ENCODE peak calls at places on chromosome 9, in five cellular contexts. V is ovary, F is mesothelial cell of epicardium, U is WTC11, X is progenitor cell of endocrine pancreas. C is an unnamed sample.

GRCh38 chr9:120184266-120184665 is 395.7 kb downstream of the CDK5RAP2 start:
- DNase-seq in X (no peak), V (no peak), F (no peak), U (no peak), C (no peak)

GRCh38 chr9:124790301-124790700 is 13.4 kb downstream of the OLFML2A start:
- DNase-seq in U (no peak), F (no peak), V (no peak), X (no peak), C (no peak)

GRCh38 chr9:105510024-105510423 is 47.9 kb upstream of the FKTN start:
- DNase-seq in X (no peak), V (no peak), F (no peak), U (no peak), C (peak; percentile 14)

GRCh38 chr9:93480262-93480661 is 26.9 kb upstream of the FAM120AOS start:
- DNase-seq in X (no peak), F (no peak), V (no peak), U (no peak), C (no peak)

GRCh38 chr9:134474058-134474370 is 147.8 kb downstream of the RXRA start:
- DNase-seq in F (no peak), X (no peak), V (peak; percentile 60), U (no peak), C (no peak)

GRCh38 chr9:137116027-137116507 is 1.5 kb upstream of the DPP7 start:
- DNase-seq in V (peak; percentile 63), X (no peak), F (no peak), U (no peak), C (no peak)

GRCh38 chr9:112193562-112194288 is 18.6 kb upstream of the SUSD1 start:
- DNase-seq in V (no peak), X (no peak), U (no peak), F (no peak), C (no peak)

GRCh38 chr9:71767421-71768321 is 642 bp downstream of the CEMIP2 start:
- DNase-seq in U (peak; percentile 40), V (peak; percentile 44), X (no peak), F (peak; percentile 48), C (peak; percentile 42)

GRCh38 chr9:20300430-20301115 is 321.7 kb downstream of the MLLT3 start:
- DNase-seq in V (no peak), X (no peak), F (no peak), U (no peak), C (no peak)

GRCh38 chr9:137147091-137147792 is 8.3 kb downstream of the GRIN1 start:
- DNase-seq in U (no peak), V (no peak), F (no peak), X (no peak), C (no peak)

GRCh38 chr9:36772449-36773370 is 200.0 kb downstream of the MELK start:
- DNase-seq in F (no peak), V (no peak), U (no peak), X (no peak), C (no peak)

GRCh38 chr9:124045076-124045829 is 33.7 kb downstream of the LHX2 start:
- DNase-seq in U (peak; percentile 39), F (peak; percentile 72), X (no peak), V (peak; percentile 89), C (no peak)

GRCh38 chr9:2085719-2086515 is 70.8 kb downstream of the SMARCA2 start:
- DNase-seq in U (no peak), F (no peak), V (no peak), X (no peak), C (no peak)

GRCh38 chr9:107360098-107360497 is 77.0 kb downstream of the RAD23B start:
- DNase-seq in U (no peak), F (no peak), V (no peak), X (no peak), C (no peak)

GRCh38 chr9:93776873-93777272 is 178.3 kb downstream of the BARX1 start:
- DNase-seq in U (no peak), X (no peak), V (no peak), F (no peak), C (no peak)

GRCh38 chr9:126219717-126220116 is 106.9 kb upstream of the MVB12B start:
- DNase-seq in F (no peak), V (no peak), X (no peak), U (peak; percentile 42), C (no peak)

GRCh38 chr9:77897292-77897691 is 134.3 kb downstream of the GNAQ start:
- DNase-seq in U (peak; percentile 44), X (no peak), F (no peak), V (no peak), C (no peak)

GRCh38 chr9:97594414-97594921 is 38.7 kb downstream of the TSTD2 start:
- DNase-seq in X (no peak), V (no peak), F (no peak), U (no peak), C (no peak)

GRCh38 chr9:63859475-63860215 is 1425.4 kb downstream of the FOXD4L5 start:
- DNase-seq in X (no peak), V (no peak), U (no peak), F (no peak), C (no peak)

GRCh38 chr9:137907776-137908175 is 30.2 kb downstream of the CACNA1B start:
- DNase-seq in V (no peak), X (no peak), U (no peak), F (no peak), C (no peak)

GRCh38 chr9:91898451-91899433 is 51.3 kb downstream of the ROR2 start:
- DNase-seq in V (no peak), U (peak; percentile 40), F (no peak), X (no peak), C (peak; percentile 62)

GRCh38 chr9:124906966-124907365 is 33.9 kb downstream of the GOLGA1 start:
- DNase-seq in F (no peak), V (no peak), X (no peak), U (no peak), C (no peak)

GRCh38 chr9:32423371-32423770 is 38.9 kb downstream of the ACO1 start:
- DNase-seq in X (no peak), F (no peak), V (no peak), U (no peak), C (no peak)

GRCh38 chr9:8863886-8864881 is 1064.6 kb upstream of the DMAC1 start:
- DNase-seq in F (no peak), V (no peak), X (no peak), U (no peak), C (peak; percentile 56)

GRCh38 chr9:89185980-89186379 is 7.4 kb upstream of the SHC3 start:
- DNase-seq in F (peak; percentile 56), V (no peak), X (peak; percentile 41), U (peak; percentile 67), C (no peak)

GRCh38 chr9:76996700-76997099 is 22.8 kb upstream of the FOXB2 start:
- DNase-seq in V (no peak), X (no peak), U (peak; percentile 72), F (peak; percentile 61), C (no peak)

GRCh38 chr9:107175039-107175438 is 108.0 kb upstream of the RAD23B start:
- DNase-seq in F (no peak), V (no peak), U (no peak), X (no peak), C (no peak)

GRCh38 chr9:90064248-90064647 is 459.4 kb downstream of the GADD45G start:
- DNase-seq in F (no peak), X (no peak), U (no peak), V (no peak), C (no peak)

GRCh38 chr9:91162311-91162710 is 199.4 kb downstream of the AUH start:
- DNase-seq in U (no peak), V (no peak), X (no peak), F (no peak), C (no peak)

GRCh38 chr9:16924311-16924915 is 53.9 kb upstream of the BNC2 start:
- DNase-seq in F (no peak), U (no peak), V (no peak), X (no peak), C (no peak)

GRCh38 chr9:114299286-114300152 is 23.4 kb upstream of the ORM1 start:
- DNase-seq in V (peak; percentile 19), X (no peak), F (peak; percentile 31), U (no peak), C (no peak)

GRCh38 chr9:105054488-105054887 is 126.5 kb upstream of the ABCA1 start:
- DNase-seq in F (no peak), X (no peak), U (no peak), V (no peak), C (no peak)

GRCh38 chr9:98778711-98779530 is 17.4 kb downstream of the ANKS6 start:
- DNase-seq in X (no peak), F (no peak), U (no peak), V (no peak), C (no peak)

GRCh38 chr9:97615439-97616072 is 17.6 kb downstream of the TSTD2 start:
- DNase-seq in X (peak; percentile 50), U (peak; percentile 64), F (peak; percentile 60), V (no peak), C (peak; percentile 18)

GRCh38 chr9:87816041-87816440 is 66.6 kb upstream of the SPATA31E1 start:
- DNase-seq in V (no peak), X (no peak), F (no peak), U (no peak), C (no peak)

GRCh38 chr9:105822814-105823213 is 128.5 kb downstream of the TMEM38B start:
- DNase-seq in V (no peak), U (no peak), F (no peak), X (no peak), C (no peak)

GRCh38 chr9:24096756-24097155 is 270.7 kb upstream of the ELAVL2 start:
- DNase-seq in V (no peak), X (no peak), U (no peak), F (no peak), C (no peak)

GRCh38 chr9:83920469-83920941 is 727 bp downstream of the KIF27 start:
- DNase-seq in U (no peak), X (no peak), V (no peak), F (no peak), C (peak; percentile 36)
- TF ChIP-seq CTCF in U (no peak), X (no peak), V (no peak), F (no peak), C (peak; percentile 53)

GRCh38 chr9:131393622-131394463 is at the start of gene PRRC2B:
- DNase-seq in U (peak; percentile 95), V (peak; percentile 92), F (peak; percentile 93), X (peak; percentile 91), C (no peak)
- TF ChIP-seq CTCF in U (peak; percentile 40), V (peak; percentile 31), F (peak; percentile 24), X (peak; percentile 68), C (peak; percentile 32)

GRCh38 chr9:29208670-29209069 is 1635.4 kb upstream of the C9orf72 start:
- DNase-seq in U (no peak), X (no peak), V (no peak), F (no peak), C (no peak)
- TF ChIP-seq CTCF in U (no peak), X (no peak), V (no peak), F (no peak), C (no peak)

GRCh38 chr9:86434039-86434726 is 80.0 kb upstream of the TUT7 start:
- DNase-seq in X (no peak), V (peak; percentile 55), F (peak; percentile 55), U (no peak), C (peak; percentile 65)
- TF ChIP-seq CTCF in X (peak; percentile 78), V (peak; percentile 80), F (peak; percentile 54), U (no peak), C (peak; percentile 84)

DNA sequence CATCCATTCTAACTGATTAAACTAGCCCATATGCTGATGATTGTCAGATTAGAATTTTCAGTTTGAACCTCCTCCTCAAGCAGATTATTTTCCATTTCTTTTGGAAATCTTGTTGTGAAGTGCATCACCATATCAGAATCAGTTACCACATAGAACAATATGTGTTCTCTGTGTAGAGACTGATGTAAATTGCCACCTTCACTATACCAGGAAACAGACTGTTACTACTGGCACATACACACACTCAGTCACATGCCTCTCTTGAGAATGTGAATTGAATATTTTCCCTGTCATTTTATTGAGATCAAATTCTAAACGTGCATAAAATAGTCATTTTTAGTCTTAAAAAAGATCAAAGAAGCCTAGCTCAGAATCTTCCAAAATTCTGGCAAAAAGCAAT is 161.4 kb downstream of the ALDH1A1 start:
- DNase-seq in U (no peak), F (no peak), X (no peak), V (no peak), C (no peak)
- TF ChIP-seq CTCF in U (no peak), F (no peak), X (no peak), V (no peak), C (no peak)